ENCODE peak calls at places on chromosomes 1 and 21, in eight cellular contexts. E, Q, Y, K, R, B, A and O are unnamed samples.

GRCh38 chr21:31726407-31726806 is 5.5 kb downstream of the SCAF4 start:
- DNase-seq in Q (no peak), B (no peak), Y (no peak), R (no peak), A (no peak), K (no peak), E (no peak), O (no peak)

GRCh38 chr1:46203738-46204405 is 738 bp downstream of the LURAP1 start:
- DNase-seq in R (no peak), K (no peak), B (no peak), E (no peak), Q (no peak), A (no peak), Y (no peak), O (no peak)

GRCh38 chr1:87715052-87715451 is 386.4 kb downstream of the LMO4 start:
- DNase-seq in A (no peak), Y (no peak), B (no peak), Q (no peak), E (no peak), K (no peak), R (no peak), O (no peak)

GRCh38 chr1:146012703-146013565 is 8.6 kb downstream of the HJV start:
- DNase-seq in Q (peak; percentile 59), B (peak; percentile 55), A (peak; percentile 63), R (no peak), K (peak; percentile 89), Y (peak; percentile 55), E (peak; percentile 81), O (peak; percentile 24)

GRCh38 chr1:242057745-242058115 is 58.8 kb upstream of the MAP1LC3C start:
- DNase-seq in E (no peak), Y (no peak), B (no peak), K (no peak), Q (no peak), R (no peak), A (no peak), O (no peak)

GRCh38 chr1:214983126-214983869 is 99.2 kb upstream of the KCNK2 start:
- DNase-seq in Y (no peak), K (no peak), A (no peak), Q (no peak), E (peak; percentile 27), R (no peak), B (no peak), O (no peak)

GRCh38 chr1:52080014-52080415 is 23.9 kb downstream of the BTF3L4 start:
- DNase-seq in E (no peak), Y (no peak), A (no peak), K (no peak), R (no peak), B (no peak), Q (no peak), O (no peak)

GRCh38 chr1:228059536-228060457 is 22.7 kb upstream of the ARF1 start:
- DNase-seq in K (peak; percentile 92), R (peak; percentile 56), Y (peak; percentile 59), E (peak; percentile 36), Q (peak; percentile 78), A (peak; percentile 77), B (no peak), O (peak; percentile 71)

GRCh38 chr21:16794944-16795343 is 717.9 kb upstream of the CXADR start:
- DNase-seq in Y (no peak), B (no peak), Q (no peak), R (no peak), E (peak; percentile 82), K (no peak), A (no peak), O (no peak)